ENCODE peak calls at places on chromosomes 4 and X, in five cellular contexts. A is ascending aorta, F is H9, K is natural killer cell, L is GM12865. P is an unnamed sample.

GRCh38 chr4:133149932-133150642 is 993 bp downstream of the PCDH10 start:
- DNase-seq in K (no peak), A (peak), L (no peak), F (peak), P (peak)

GRCh38 chr4:30862176-30862575 is 142.0 kb downstream of the PCDH7 start:
- DNase-seq in F (no peak), K (no peak), A (no peak), L (no peak), P (no peak)

GRCh38 chr4:26619784-26620183 is 35.9 kb downstream of the TBC1D19 start:
- DNase-seq in F (no peak), K (no peak), L (no peak), A (no peak), P (no peak)

GRCh38 chr4:107736037-107736436 is 16.0 kb upstream of the PAPSS1 start:
- DNase-seq in K (no peak), F (no peak), A (no peak), L (peak), P (no peak)

GRCh38 chr4:1373892-1374705 is 27.1 kb downstream of the UVSSA start:
- DNase-seq in A (no peak), F (no peak), K (no peak), L (no peak), P (no peak)

GRCh38 chr4:163157157-163157556 is 9.5 kb downstream of the NAF1 start:
- DNase-seq in A (no peak), L (no peak), K (no peak), F (no peak), P (no peak)

GRCh38 chr4:41214158-41215146 is at the start of gene APBB2:
- DNase-seq in L (peak), K (no peak), A (peak), F (peak), P (peak)

GRCh38 chrX:51459125-51459524 is 37.3 kb downstream of the NUDT11 start:
- DNase-seq in L (peak), K (no peak), F (no peak), A (no peak), P (peak)

GRCh38 chr4:186831574-186831973 is 107.9 kb upstream of the FAT1 start:
- DNase-seq in K (no peak), F (no peak), L (no peak), A (no peak), P (no peak)

GRCh38 chr4:143337600-143338287 is 1.1 kb downstream of the GAB1 start:
- DNase-seq in L (peak), A (peak), F (peak), K (no peak), P (peak)

GRCh38 chr4:164551713-164552040 is 202.3 kb upstream of the SMIM31 start:
- DNase-seq in L (no peak), K (no peak), A (no peak), F (no peak), P (no peak)

GRCh38 chr4:53886090-53886489 is 178.3 kb downstream of the CHIC2 start:
- DNase-seq in F (no peak), A (no peak), L (no peak), K (no peak), P (no peak)

GRCh38 chr4:164571593-164572385 is 182.1 kb upstream of the SMIM31 start:
- DNase-seq in L (no peak), A (no peak), K (no peak), F (peak), P (no peak)

GRCh38 chr4:13907255-13907751 is 279.8 kb upstream of the BOD1L1 start:
- DNase-seq in K (no peak), F (no peak), L (no peak), A (no peak), P (no peak)

GRCh38 chr4:87209696-87210095 is 10.7 kb downstream of the KLHL8 start:
- DNase-seq in K (peak), L (peak), F (no peak), A (peak), P (no peak)

GRCh38 chr4:6869944-6870343 is 39.7 kb upstream of the TBC1D14 start:
- DNase-seq in L (no peak), K (no peak), F (no peak), A (no peak), P (no peak)

GRCh38 chr4:121088867-121089266 is 16.5 kb upstream of the NDNF start:
- DNase-seq in F (no peak), L (no peak), K (no peak), A (no peak), P (no peak)

GRCh38 chrX:2401590-2402360 is 99.0 kb downstream of the DHRSX start:
- DNase-seq in A (no peak), F (no peak), L (no peak), K (no peak), P (no peak)

GRCh38 chr4:41177016-41177415 is 37.3 kb downstream of the APBB2 start:
- DNase-seq in K (no peak), A (no peak), F (no peak), L (no peak), P (no peak)

GRCh38 chr4:182971702-182972101 is 54.5 kb upstream of the DCTD start:
- DNase-seq in L (no peak), F (no peak), K (no peak), A (no peak), P (no peak)

GRCh38 chr4:35229021-35229420 is 1015.3 kb downstream of the ARAP2 start:
- DNase-seq in A (no peak), L (no peak), F (no peak), K (no peak), P (no peak)

GRCh38 chrX:100685997-100686305 is 42.0 kb downstream of the SRPX2 start:
- DNase-seq in L (no peak), A (no peak), K (no peak), F (no peak), P (no peak)

GRCh38 chr4:156298230-156298629 is 344.6 kb upstream of the CTSO start:
- DNase-seq in K (no peak), A (no peak), F (no peak), L (no peak), P (peak)

GRCh38 chr4:112075129-112075753 is 70.0 kb upstream of the FAM241A start:
- DNase-seq in A (no peak), K (no peak), F (peak), L (peak), P (peak)

GRCh38 chr4:81688085-81688484 is 216.4 kb upstream of the RASGEF1B start:
- DNase-seq in L (no peak), F (no peak), A (no peak), K (no peak), P (no peak)
- TF ChIP-seq CTCF in L (no peak), F (peak), A (no peak), K (no peak), P (no peak)

DNA sequence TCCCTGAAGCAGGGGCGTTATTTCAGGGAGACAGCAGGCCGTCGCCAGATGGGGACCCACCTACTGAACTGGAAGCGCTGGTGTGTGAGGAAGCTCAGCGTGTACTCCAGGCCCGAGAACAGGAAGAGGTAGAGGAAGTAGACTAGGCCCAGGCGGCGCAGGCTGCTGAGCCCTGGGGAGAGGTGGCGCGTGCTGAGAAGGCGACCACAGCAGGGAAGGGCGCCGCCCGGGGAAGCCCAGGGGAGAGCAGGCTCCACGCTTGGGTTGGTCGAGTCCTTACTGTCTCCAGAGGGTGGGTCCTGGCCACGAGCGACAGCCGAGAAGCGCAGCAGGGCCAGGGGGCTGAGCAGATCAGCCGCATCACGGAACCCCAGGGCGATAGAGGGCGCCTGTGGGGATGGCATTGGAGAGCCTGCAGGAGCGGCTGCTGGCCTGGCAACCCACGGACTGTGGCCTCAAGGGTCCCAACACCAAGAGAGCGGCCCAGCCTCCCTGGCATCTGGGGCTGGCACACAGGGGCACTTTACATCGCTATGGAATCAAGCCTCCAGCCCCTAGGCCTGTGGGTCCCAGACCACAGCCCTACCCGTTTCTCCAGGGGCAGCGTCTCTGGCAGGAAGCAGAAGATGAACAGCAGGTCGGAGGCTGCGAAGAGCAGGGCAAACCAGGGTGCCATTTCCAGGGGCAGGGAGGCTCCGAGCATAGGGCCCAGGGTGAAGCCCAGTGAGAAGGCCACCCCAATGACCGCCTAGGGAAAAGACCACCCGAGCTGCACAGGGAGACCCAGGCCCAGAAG is 31.2 kb downstream of the NOP14 start:
- DNase-seq in K (no peak), F (peak), L (peak), A (peak), P (peak)
- TF ChIP-seq CTCF in K (no peak), F (peak), L (peak), A (no peak), P (no peak)

GRCh38 chrX:69128573-69128972 is 36.7 kb downstream of the PJA1 start:
- DNase-seq in L (no peak), A (no peak), K (no peak), F (peak), P (peak)

GRCh38 chrX:69126642-69127041 is 38.6 kb downstream of the PJA1 start:
- DNase-seq in A (no peak), L (no peak), K (no peak), F (no peak), P (no peak)

GRCh38 chrX:69130448-69130847 is 34.8 kb downstream of the PJA1 start:
- DNase-seq in F (no peak), L (no peak), K (no peak), A (no peak), P (no peak)

GRCh38 chrX:69125094-69125493 is 40.2 kb downstream of the PJA1 start:
- DNase-seq in F (no peak), A (no peak), K (no peak), L (no peak), P (no peak)

DNA sequence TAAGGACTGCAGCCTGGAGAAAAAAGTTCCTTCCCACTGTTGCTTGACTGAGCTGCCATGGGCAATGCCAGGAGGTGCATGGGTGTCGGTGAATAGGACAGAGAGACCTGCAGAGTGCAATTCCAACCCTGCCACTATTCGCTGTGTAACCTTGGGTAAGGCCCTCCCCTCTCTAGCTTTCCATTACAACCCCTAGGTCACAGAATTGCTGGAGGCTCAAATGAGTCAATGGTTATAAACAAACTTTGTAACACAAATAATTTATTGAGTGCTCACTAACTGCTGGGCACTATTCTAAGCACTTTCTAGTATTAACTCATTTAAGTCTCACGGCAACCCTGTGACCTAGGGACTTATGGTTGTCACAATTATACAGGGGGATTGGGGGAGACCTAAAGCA is 37.8 kb downstream of the PJA1 start:
- DNase-seq in F (no peak), A (no peak), K (no peak), L (no peak), P (no peak)
- TF ChIP-seq CTCF in F (no peak), A (no peak), K (no peak), L (no peak), P (no peak)

DNA sequence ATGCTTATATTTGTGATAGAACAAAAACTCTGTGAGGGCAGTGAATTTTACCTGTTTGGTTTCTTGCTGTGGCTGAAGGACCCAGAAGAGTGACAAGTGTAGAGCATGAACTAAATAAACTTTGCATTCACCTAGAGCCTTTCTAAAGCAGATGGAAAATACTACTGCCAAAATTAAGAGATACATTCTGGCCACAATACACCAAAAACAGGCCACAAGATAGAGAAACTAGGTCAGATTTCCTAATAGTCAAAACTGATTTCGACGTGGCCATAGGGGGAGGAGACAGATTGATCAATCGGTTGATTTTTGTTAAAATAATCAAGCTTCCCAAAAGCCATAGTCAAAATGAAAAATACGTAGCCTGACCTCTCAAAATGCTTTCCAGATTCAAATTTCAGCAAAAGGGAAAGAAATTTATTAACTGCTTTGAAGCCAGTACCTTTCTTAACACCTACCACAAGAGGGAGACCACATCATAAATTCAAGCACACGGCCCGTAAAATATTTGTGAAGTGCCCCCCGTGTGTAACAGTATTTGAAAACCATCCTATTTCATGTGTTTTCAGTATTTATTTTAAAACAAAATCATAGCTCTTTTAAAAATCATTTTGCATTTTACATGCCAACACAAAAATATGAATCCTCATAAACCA is 132.4 kb downstream of the CORIN start:
- DNase-seq in K (no peak), A (no peak), L (peak), F (no peak), P (no peak)
- TF ChIP-seq CTCF in K (no peak), A (no peak), L (peak), F (peak), P (peak)

GRCh38 chr4:106136777-106137331 is 179.2 kb downstream of the TBCK start:
- DNase-seq in L (no peak), F (no peak), A (no peak), K (no peak), P (no peak)
- TF ChIP-seq CTCF in L (no peak), F (no peak), A (no peak), K (no peak), P (no peak)

DNA sequence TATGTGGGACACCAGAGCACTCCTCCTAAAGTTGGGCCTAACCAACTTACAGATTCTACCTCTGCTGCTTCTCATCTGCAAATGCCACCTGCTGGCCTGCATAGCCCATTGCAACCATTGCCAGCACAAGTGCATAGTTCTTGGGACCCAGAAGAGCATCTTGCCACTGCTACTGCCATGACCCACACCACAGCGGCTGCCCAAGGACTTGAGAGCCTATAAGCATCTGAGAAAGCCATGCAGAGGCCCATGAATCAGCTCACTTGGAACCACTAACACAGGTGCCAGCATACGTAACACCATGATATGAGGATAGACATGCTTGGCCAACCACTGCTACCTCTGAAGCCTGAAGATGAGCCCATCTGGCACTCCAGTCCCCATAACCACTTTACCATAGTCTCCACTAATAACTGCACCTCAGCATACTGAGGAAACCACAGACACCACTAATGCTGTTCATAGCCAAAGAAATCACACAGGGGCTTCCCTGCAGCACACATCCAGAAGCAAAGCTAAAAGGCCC is 258.1 kb upstream of the AGTR2 start:
- DNase-seq in A (no peak), K (no peak), F (peak), L (peak), P (no peak)
- TF ChIP-seq CTCF in A (no peak), K (no peak), F (peak), L (no peak), P (peak)

GRCh38 chr4:134780244-134780643 is 578.7 kb upstream of the PABPC4L start:
- DNase-seq in A (no peak), K (no peak), F (no peak), L (no peak), P (no peak)

GRCh38 chr4:134773497-134774000 is 572.0 kb upstream of the PABPC4L start:
- DNase-seq in K (no peak), F (no peak), A (no peak), L (no peak), P (no peak)

GRCh38 chr4:134777626-134778025 is 576.0 kb upstream of the PABPC4L start:
- DNase-seq in A (no peak), L (no peak), K (no peak), F (no peak), P (peak)
- TF ChIP-seq CTCF in A (no peak), L (no peak), K (no peak), F (peak), P (no peak)